ENCODE peak calls at places on chromosomes 5 and 9, in eight cellular contexts. E is fibroblast of villous mesenchyme, D is heart left ventricle, I is fibroblast of pulmonary artery, A is mammary epithelial cell, X is lower leg skin, L is GM12878, W is BJ. Y is an unnamed sample.

GRCh38 chr9:35057271-35057620 is 15.2 kb downstream of the VCP start:
- DNase-seq in D (no peak), I (no peak), A (no peak), E (no peak), X (no peak), L (no peak), W (no peak), Y (no peak)

GRCh38 chr9:70004310-70004709 is 39.3 kb upstream of the MAMDC2 start:
- DNase-seq in W (no peak), I (no peak), L (no peak), A (no peak), X (no peak), E (peak), D (no peak), Y (no peak)

GRCh38 chr9:112048924-112049785 is 125.9 kb downstream of the SUSD1 start:
- DNase-seq in D (no peak), L (no peak), W (peak), E (peak), I (peak), X (no peak), A (no peak), Y (peak)

GRCh38 chr5:156096259-156096658 is 230.7 kb upstream of the SGCD start:
- DNase-seq in E (peak), L (no peak), A (no peak), D (no peak), X (no peak), W (peak), I (no peak), Y (peak)

GRCh38 chr5:67493676-67494075 is 297.1 kb upstream of the CD180 start:
- DNase-seq in W (no peak), E (peak), A (peak), D (peak), X (no peak), L (no peak), I (peak), Y (no peak)

GRCh38 chr9:126295936-126296600 is 30.6 kb upstream of the MVB12B start:
- DNase-seq in W (no peak), D (no peak), L (no peak), E (no peak), I (no peak), A (peak), X (peak), Y (no peak)

GRCh38 chr9:115524467-115525059 is 406.6 kb upstream of the TNC start:
- DNase-seq in X (no peak), A (peak), D (no peak), L (no peak), W (peak), E (peak), I (peak), Y (peak)

GRCh38 chr9:22079873-22080341 is 70.8 kb upstream of the CDKN2B start:
- DNase-seq in A (peak), I (peak), E (peak), X (no peak), D (no peak), L (peak), W (no peak), Y (peak)

GRCh38 chr9:132247942-132248341 is 86.1 kb downstream of the NTNG2 start:
- DNase-seq in I (no peak), L (no peak), X (no peak), D (no peak), E (no peak), W (no peak), A (no peak), Y (no peak)

GRCh38 chr9:4141201-4141750 is 158.6 kb downstream of the GLIS3 start:
- DNase-seq in X (no peak), E (no peak), W (no peak), I (no peak), L (no peak), A (no peak), D (no peak), Y (no peak)

GRCh38 chr9:93659837-93660177 is 83.4 kb downstream of the PHF2 start:
- DNase-seq in D (no peak), W (no peak), E (no peak), L (no peak), A (peak), X (peak), I (no peak), Y (no peak)

GRCh38 chr5:160269017-160269416 is 39.7 kb downstream of the FABP6 start:
- DNase-seq in X (peak), W (peak), I (peak), L (no peak), E (peak), D (peak), A (peak), Y (no peak)

GRCh38 chr5:170137694-170138214 is 32.1 kb downstream of the FOXI1 start:
- DNase-seq in X (peak), I (no peak), E (no peak), L (no peak), W (no peak), A (no peak), D (no peak), Y (no peak)

GRCh38 chr5:61407706-61408105 is 75.6 kb downstream of the ZSWIM6 start:
- DNase-seq in W (no peak), X (no peak), I (no peak), D (no peak), L (no peak), A (no peak), E (no peak), Y (no peak)

GRCh38 chr5:38871790-38872551 is 26.2 kb downstream of the OSMR start:
- DNase-seq in X (no peak), E (peak), W (peak), L (no peak), D (peak), A (peak), I (peak), Y (peak)

GRCh38 chr9:70043689-70044449 is at the start of gene MAMDC2:
- DNase-seq in A (peak), E (peak), I (peak), X (peak), L (no peak), D (peak), W (no peak), Y (no peak)

GRCh38 chr5:164202338-164202737 is 696.9 kb downstream of the MAT2B start:
- DNase-seq in D (no peak), E (no peak), A (no peak), X (no peak), I (peak), L (no peak), W (no peak), Y (no peak)

GRCh38 chr9:38277601-38278200 is 114.8 kb upstream of the ALDH1B1 start:
- DNase-seq in L (no peak), A (no peak), D (no peak), E (no peak), X (peak), W (no peak), I (no peak), Y (no peak)

GRCh38 chr9:133702798-133703570 is 35.2 kb downstream of the SARDH start:
- DNase-seq in A (no peak), W (no peak), L (no peak), E (no peak), I (no peak), D (no peak), X (no peak), Y (no peak)

GRCh38 chr9:82721596-82721995 is 341.3 kb downstream of the RASEF start:
- DNase-seq in I (no peak), W (no peak), D (no peak), X (no peak), E (peak), L (no peak), A (no peak), Y (no peak)

GRCh38 chr9:2691626-2692025 is 25.7 kb upstream of the KCNV2 start:
- DNase-seq in I (peak), L (no peak), D (no peak), W (no peak), X (no peak), A (no peak), E (no peak), Y (no peak)

GRCh38 chr5:31895199-31895598 is 256.3 kb downstream of the PDZD2 start:
- DNase-seq in L (no peak), W (no peak), X (no peak), A (no peak), E (no peak), D (no peak), I (no peak), Y (no peak)

GRCh38 chr9:85041737-85042136 is 372.2 kb downstream of the NTRK2 start:
- DNase-seq in E (no peak), A (no peak), W (no peak), X (no peak), D (no peak), I (no peak), L (no peak), Y (no peak)

GRCh38 chr5:33612386-33612785 is 171.6 kb downstream of the TARS1 start:
- DNase-seq in L (no peak), D (no peak), I (peak), E (no peak), A (peak), X (no peak), W (peak), Y (no peak)

GRCh38 chr9:74729129-74729710 is 158.5 kb downstream of the TRPM6 start:
- DNase-seq in I (no peak), X (no peak), E (peak), D (no peak), L (no peak), W (no peak), A (no peak), Y (no peak)

GRCh38 chr9:129211686-129212085 is 33.6 kb upstream of the IER5L start:
- DNase-seq in X (no peak), A (no peak), E (no peak), W (no peak), I (no peak), L (no peak), D (no peak), Y (no peak)
- TF ChIP-seq CTCF in X (no peak), A (no peak), E (no peak), W (no peak), I (no peak), L (no peak), D (no peak), Y (no peak)

DNA sequence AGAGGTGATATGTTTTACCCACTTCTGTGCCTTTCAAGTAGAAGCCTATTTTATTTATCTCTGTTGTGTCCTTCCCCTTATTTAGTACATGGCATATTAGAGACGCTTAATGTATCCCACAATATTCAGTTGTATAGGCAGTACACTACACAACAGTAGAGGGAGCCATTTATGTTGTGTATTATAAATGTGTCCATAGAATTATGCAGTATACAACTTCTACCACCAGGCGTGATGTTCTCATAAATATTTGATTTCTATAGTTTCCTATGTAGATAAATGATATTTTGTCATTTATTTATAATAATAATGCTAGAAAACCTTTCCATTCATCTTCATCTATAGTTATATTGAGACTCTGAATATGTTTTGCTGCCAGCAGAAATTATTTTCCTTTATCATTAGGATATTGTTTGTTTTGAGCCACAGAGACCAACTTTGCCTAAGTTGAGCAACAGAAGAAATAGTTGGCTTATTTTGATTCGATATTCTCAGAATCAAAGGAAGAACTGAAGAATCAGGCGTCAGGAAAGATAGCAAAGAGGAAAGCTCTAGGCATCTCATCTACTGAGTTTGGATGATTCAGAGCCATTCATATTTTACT is 81.7 kb downstream of the ADAMTS19 start:
- DNase-seq in I (peak), E (peak), W (no peak), A (peak), X (no peak), D (no peak), L (no peak), Y (no peak)
- H3K4me3 ChIP-seq in I (no peak), E (no peak), W (no peak), A (no peak), X (no peak), D (no peak), L (no peak), Y (no peak)

GRCh38 chr5:150175536-150175935 is 9.0 kb downstream of the CDX1 start:
- DNase-seq in W (no peak), X (no peak), E (peak), L (no peak), D (no peak), A (no peak), I (peak), Y (no peak)
- TF ChIP-seq CTCF in W (peak), X (no peak), E (peak), L (peak), D (no peak), A (peak), I (peak), Y (peak)

GRCh38 chr9:92598382-92598781 is 62.6 kb upstream of the ECM2 start:
- DNase-seq in I (no peak), A (no peak), L (no peak), X (no peak), E (no peak), W (no peak), D (no peak), Y (no peak)

GRCh38 chr9:92600075-92600741 is 64.4 kb upstream of the ECM2 start:
- DNase-seq in L (no peak), X (peak), W (no peak), D (no peak), E (no peak), A (peak), I (no peak), Y (no peak)

GRCh38 chr9:92603990-92604389 is 65.9 kb downstream of the IPPK start:
- DNase-seq in A (no peak), L (no peak), E (no peak), D (no peak), W (no peak), X (no peak), I (no peak), Y (no peak)

GRCh38 chr9:92603100-92603499 is 66.8 kb downstream of the IPPK start:
- DNase-seq in W (no peak), A (no peak), D (no peak), X (peak), I (no peak), E (no peak), L (no peak), Y (no peak)

GRCh38 chr9:92600742-92601261 is 65.0 kb upstream of the ECM2 start:
- DNase-seq in E (peak), I (peak), X (peak), A (no peak), D (no peak), L (no peak), W (peak), Y (no peak)
- H3K4me3 ChIP-seq in E (no peak), I (no peak), X (no peak), A (no peak), D (no peak), L (no peak), W (no peak), Y (no peak)

GRCh38 chr5:135997936-135998335 is 30.9 kb upstream of the TGFBI start:
- DNase-seq in W (no peak), D (no peak), I (no peak), E (no peak), X (no peak), A (no peak), L (no peak), Y (no peak)
- TF ChIP-seq CTCF in W (no peak), D (no peak), I (no peak), E (no peak), X (no peak), A (no peak), L (no peak), Y (no peak)

DNA sequence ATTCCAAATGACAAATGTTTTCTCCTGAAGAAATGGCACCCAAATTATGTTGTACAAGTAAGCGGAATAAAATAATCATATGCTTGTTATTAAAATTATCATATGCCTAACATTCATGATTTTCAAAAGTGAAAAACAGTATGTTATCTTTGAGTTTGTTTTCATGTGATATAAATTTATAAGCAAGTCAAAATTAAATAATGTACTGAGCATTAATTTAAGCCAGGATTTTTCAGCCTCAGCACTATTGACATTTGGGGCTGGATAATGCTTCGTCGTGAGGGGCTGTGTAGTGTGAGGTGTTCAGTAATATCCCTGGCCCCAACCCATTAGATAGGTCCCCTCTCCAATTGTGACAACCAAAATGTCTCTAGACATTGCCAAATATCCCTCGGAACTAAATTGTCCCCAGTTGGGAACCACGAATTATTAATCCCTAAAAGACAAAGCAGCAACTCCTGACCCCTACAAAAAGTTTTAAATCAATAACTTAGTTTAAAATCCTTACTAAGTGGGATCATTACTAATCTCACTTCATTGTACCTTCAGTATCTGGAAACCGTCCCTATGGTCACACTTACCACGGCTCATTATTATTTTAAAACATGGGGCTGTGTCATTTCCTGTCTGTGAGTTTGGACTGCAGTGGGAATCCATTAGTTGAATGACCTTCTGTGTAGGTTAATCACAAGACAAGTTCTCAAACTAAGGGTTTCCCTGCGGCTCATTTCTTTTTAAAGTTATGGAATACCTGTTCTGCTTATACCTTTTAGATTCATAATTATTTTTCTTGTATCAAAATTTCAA is 1.3 kb upstream of the NNT start:
- DNase-seq in I (peak), L (peak), E (peak), X (no peak), A (peak), W (no peak), D (peak), Y (no peak)
- H3K4me3 ChIP-seq in I (peak), L (peak), E (peak), X (no peak), A (peak), W (peak), D (no peak), Y (peak)

Y was measured in AG09309.